ENCODE peak calls at places on chromosomes 4 and X, in nine cellular contexts. D is GM13976, Y is brain microvascular endothelial cell, Q is psoas muscle, H is progenitor cell of endocrine pancreas, V is left lung, L is breast epithelium, S is GM12865, C is glutamatergic neuron. M is an unnamed sample.

GRCh38 chr4:16858275-16858752 is 40.1 kb downstream of the LDB2 start:
- DNase-seq in D (no peak), Y (peak; percentile 35), Q (no peak), H (no peak), V (no peak), L (no peak), S (no peak), C (no peak), M (no peak)

GRCh38 chrX:70292788-70293187 is 2.9 kb downstream of the KIF4A start:
- DNase-seq in D (no peak), Y (no peak), Q (no peak), H (no peak), V (no peak), L (no peak), S (no peak), C (no peak), M (no peak)

GRCh38 chrX:107562482-107562881 is 65.8 kb upstream of the PRPS1 start:
- DNase-seq in D (no peak), Y (peak; percentile 72), Q (no peak), H (no peak), V (no peak), L (no peak), S (no peak), C (no peak), M (no peak)

GRCh38 chrX:131895002-131895401 is 128.1 kb upstream of the STK26 start:
- DNase-seq in D (no peak), Y (peak; percentile 12), Q (no peak), H (no peak), V (no peak), L (no peak), S (no peak), C (no peak), M (no peak)

GRCh38 chr4:183356931-183357675 is 34.9 kb upstream of the CLDN24 start:
- DNase-seq in D (no peak), Y (no peak), Q (no peak), H (no peak), V (no peak), L (no peak), S (no peak), C (no peak), M (no peak)

GRCh38 chrX:30831082-30831481 is 58.0 kb downstream of the TAB3 start:
- DNase-seq in D (no peak), Y (no peak), Q (no peak), H (no peak), V (no peak), L (no peak), S (peak; percentile 54), C (no peak), M (no peak)

GRCh38 chr4:148239406-148239805 is 202.8 kb downstream of the NR3C2 start:
- DNase-seq in D (no peak), Y (no peak), Q (no peak), H (no peak), V (no peak), L (no peak), S (no peak), C (no peak), M (no peak)

GRCh38 chrX:140503714-140504351 is 1.0 kb downstream of the SOX3 start:
- DNase-seq in D (peak; percentile 15), Y (no peak), Q (peak; percentile 33), H (peak; percentile 58), V (peak; percentile 65), L (no peak), S (no peak), C (peak; percentile 65), M (peak; percentile 42)

GRCh38 chr4:2646386-2647149 is 109.6 kb downstream of the TNIP2 start:
- DNase-seq in D (no peak), Y (no peak), Q (no peak), H (no peak), V (no peak), L (no peak), S (no peak), C (peak; percentile 6), M (no peak)

GRCh38 chr4:116027311-116027710 is 913.9 kb upstream of the NDST4 start:
- DNase-seq in D (no peak), Y (no peak), Q (no peak), H (no peak), V (no peak), L (no peak), S (no peak), C (no peak), M (no peak)

GRCh38 chr4:95289028-95289634 is 259.6 kb downstream of the UNC5C start:
- DNase-seq in D (no peak), Y (peak; percentile 75), Q (no peak), H (no peak), V (no peak), L (no peak), S (peak; percentile 3), C (no peak), M (no peak)

GRCh38 chr4:24794111-24794860 is 1.1 kb upstream of the SOD3 start:
- DNase-seq in D (no peak), Y (peak; percentile 68), Q (peak; percentile 41), H (no peak), V (no peak), L (no peak), S (no peak), C (no peak), M (no peak)

GRCh38 chrX:44314259-44314734 is 29.2 kb downstream of the EFHC2 start:
- DNase-seq in D (no peak), Y (peak; percentile 33), Q (no peak), H (no peak), V (no peak), L (no peak), S (peak; percentile 0), C (peak; percentile 42), M (no peak)

GRCh38 chrX:153865321-153865580 is 20.7 kb downstream of the L1CAM start:
- DNase-seq in D (no peak), Y (no peak), Q (no peak), H (no peak), V (no peak), L (no peak), S (no peak), C (no peak), M (no peak)

GRCh38 chr4:109953556-109953955 is 40.9 kb downstream of the EGF start:
- DNase-seq in D (no peak), Y (no peak), Q (no peak), H (no peak), V (no peak), L (no peak), S (no peak), C (no peak), M (no peak)

GRCh38 chr4:109959195-109959594 is 46.5 kb downstream of the EGF start:
- DNase-seq in D (no peak), Y (no peak), Q (no peak), H (no peak), V (no peak), L (no peak), S (no peak), C (no peak), M (no peak)

GRCh38 chr4:109957227-109957626 is 44.5 kb downstream of the EGF start:
- DNase-seq in D (no peak), Y (no peak), Q (no peak), H (no peak), V (no peak), L (no peak), S (no peak), C (no peak), M (no peak)

GRCh38 chr4:109952612-109953011 is 39.9 kb downstream of the EGF start:
- DNase-seq in D (no peak), Y (no peak), Q (no peak), H (no peak), V (no peak), L (no peak), S (no peak), C (no peak), M (no peak)

GRCh38 chr4:109955146-109955545 is 42.5 kb downstream of the EGF start:
- DNase-seq in D (no peak), Y (no peak), Q (no peak), H (no peak), V (no peak), L (no peak), S (no peak), C (no peak), M (no peak)
- TF ChIP-seq CTCF in D (no peak), Y (no peak), Q (no peak), H (no peak), V (no peak), L (no peak), S (no peak), C (no peak), M (no peak)

GRCh38 chr4:98929341-98930267 is 671 bp upstream of the EIF4E start:
- DNase-seq in D (peak; percentile 71), Y (peak; percentile 97), Q (peak; percentile 74), H (peak; percentile 15), V (peak; percentile 86), L (peak; percentile 54), S (peak; percentile 90), C (peak; percentile 23), M (no peak)
- TF ChIP-seq CTCF in D (no peak), Y (peak; percentile 9), Q (peak; percentile 16), H (no peak), V (peak; percentile 21), L (peak; percentile 62), S (no peak), C (no peak), M (peak; percentile 33)

GRCh38 chr4:88802585-88803285 is 105.1 kb upstream of the NAP1L5 start:
- DNase-seq in D (no peak), Y (peak; percentile 21), Q (no peak), H (no peak), V (no peak), L (no peak), S (no peak), C (no peak), M (no peak)

GRCh38 chr4:88804234-88804633 is 106.6 kb upstream of the NAP1L5 start:
- DNase-seq in D (no peak), Y (no peak), Q (no peak), H (no peak), V (no peak), L (no peak), S (no peak), C (no peak), M (no peak)

GRCh38 chr4:88803600-88804096 is 106.0 kb upstream of the NAP1L5 start:
- DNase-seq in D (no peak), Y (peak; percentile 90), Q (no peak), H (no peak), V (peak; percentile 23), L (peak; percentile 47), S (peak; percentile 54), C (no peak), M (no peak)

GRCh38 chr4:88799900-88800299 is 102.3 kb upstream of the NAP1L5 start:
- DNase-seq in D (no peak), Y (no peak), Q (no peak), H (no peak), V (no peak), L (no peak), S (no peak), C (no peak), M (no peak)

DNA sequence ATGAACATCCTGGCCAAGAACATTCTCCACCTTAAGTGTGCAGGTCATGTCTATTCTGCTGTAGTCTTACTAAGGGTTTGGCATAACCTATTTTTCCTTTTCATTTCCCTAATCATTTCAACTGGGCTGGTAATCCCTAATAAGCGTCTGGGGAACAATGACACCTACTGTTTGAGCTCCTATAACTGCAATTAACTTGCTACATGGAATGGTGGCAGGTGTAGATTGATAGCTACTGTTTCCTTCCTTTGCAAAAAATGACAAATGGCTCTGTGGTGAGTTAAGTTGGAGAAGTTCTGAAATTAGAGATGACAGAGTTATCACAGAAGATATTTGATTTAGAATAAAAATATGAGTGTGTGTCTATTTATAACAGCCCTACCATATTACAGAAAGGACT is 104.5 kb upstream of the NAP1L5 start:
- DNase-seq in D (no peak), Y (no peak), Q (no peak), H (no peak), V (no peak), L (no peak), S (no peak), C (no peak), M (no peak)
- TF ChIP-seq CTCF in D (no peak), Y (no peak), Q (no peak), H (no peak), V (no peak), L (no peak), S (no peak), C (no peak), M (no peak)

GRCh38 chrX:12771445-12772069 is 19.7 kb upstream of the PRPS2 start:
- DNase-seq in D (peak; percentile 70), Y (peak; percentile 13), Q (peak; percentile 27), H (peak; percentile 15), V (peak; percentile 89), L (no peak), S (peak; percentile 84), C (peak; percentile 66), M (peak; percentile 50)
- TF ChIP-seq CTCF in D (peak; percentile 94), Y (peak; percentile 85), Q (peak; percentile 19), H (peak; percentile 70), V (peak; percentile 70), L (no peak), S (peak; percentile 92), C (peak; percentile 69), M (peak; percentile 71)